ENCODE peak calls at places on chromosome 13, in seven cellular contexts. One of them, this sample, is unnamed. For H3K9me3 and H3K4me1, the result is how much of the 10 kb centered on the place peaks cover.

GRCh38 chr13:50677687-50678463 is 165.6 kb downstream of the DLEU7 start:
- DNase-seq in CD8-positive, alpha-beta T cell: no peak
- DNase-seq in IMR-90: peak
- DNase-seq in colonic mucosa: no peak
- DNase-seq in CD8-positive, alpha-beta memory T cell: no peak
- DNase-seq in breast epithelium: no peak
- DNase-seq in PC-3: peak
- DNase-seq in this sample: no peak

GRCh38 chr13:37134411-37135041 is 29.1 kb upstream of the CSNK1A1L start:
- DNase-seq in CD8-positive, alpha-beta T cell: no peak
- DNase-seq in IMR-90: peak
- DNase-seq in colonic mucosa: no peak
- DNase-seq in CD8-positive, alpha-beta memory T cell: no peak
- DNase-seq in breast epithelium: no peak
- DNase-seq in PC-3: no peak
- DNase-seq in this sample: no peak

GRCh38 chr13:40186041-40186440 is 480.4 kb downstream of the FOXO1 start:
- DNase-seq in CD8-positive, alpha-beta T cell: no peak
- DNase-seq in IMR-90: no peak
- DNase-seq in colonic mucosa: no peak
- DNase-seq in CD8-positive, alpha-beta memory T cell: no peak
- DNase-seq in breast epithelium: no peak
- DNase-seq in PC-3: no peak
- DNase-seq in this sample: no peak

GRCh38 chr13:41833201-41833600 is 127.7 kb downstream of the VWA8 start:
- DNase-seq in CD8-positive, alpha-beta T cell: no peak
- DNase-seq in IMR-90: no peak
- DNase-seq in colonic mucosa: no peak
- DNase-seq in CD8-positive, alpha-beta memory T cell: no peak
- DNase-seq in breast epithelium: no peak
- DNase-seq in PC-3: peak
- DNase-seq in this sample: no peak

GRCh38 chr13:26254583-26255102 is 714 bp downstream of the CDK8 start:
- DNase-seq in CD8-positive, alpha-beta T cell: peak
- DNase-seq in IMR-90: peak
- DNase-seq in colonic mucosa: peak
- DNase-seq in CD8-positive, alpha-beta memory T cell: peak
- DNase-seq in breast epithelium: peak
- DNase-seq in PC-3: peak
- DNase-seq in this sample: peak

GRCh38 chr13:44519642-44520041 is 56.5 kb downstream of the TSC22D1 start:
- DNase-seq in CD8-positive, alpha-beta T cell: no peak
- DNase-seq in IMR-90: no peak
- DNase-seq in colonic mucosa: no peak
- DNase-seq in CD8-positive, alpha-beta memory T cell: no peak
- DNase-seq in breast epithelium: no peak
- DNase-seq in PC-3: no peak
- DNase-seq in this sample: no peak

GRCh38 chr13:51688937-51689336 is 104.7 kb downstream of the WDFY2 start:
- DNase-seq in CD8-positive, alpha-beta T cell: no peak
- DNase-seq in IMR-90: no peak
- DNase-seq in colonic mucosa: no peak
- DNase-seq in CD8-positive, alpha-beta memory T cell: no peak
- DNase-seq in breast epithelium: no peak
- DNase-seq in PC-3: no peak
- DNase-seq in this sample: no peak

GRCh38 chr13:33639158-33639557 is 178.8 kb upstream of the RFC3 start:
- DNase-seq in CD8-positive, alpha-beta T cell: no peak
- DNase-seq in IMR-90: peak
- DNase-seq in colonic mucosa: peak
- DNase-seq in CD8-positive, alpha-beta memory T cell: no peak
- DNase-seq in breast epithelium: no peak
- DNase-seq in PC-3: no peak
- DNase-seq in this sample: no peak

GRCh38 chr13:31898383-31899071 is 133.0 kb upstream of the FRY start:
- DNase-seq in CD8-positive, alpha-beta T cell: no peak
- DNase-seq in IMR-90: no peak
- DNase-seq in colonic mucosa: no peak
- DNase-seq in CD8-positive, alpha-beta memory T cell: no peak
- DNase-seq in breast epithelium: no peak
- DNase-seq in PC-3: no peak
- DNase-seq in this sample: no peak

GRCh38 chr13:51761638-51762350 is 42.2 kb downstream of the DHRS12 start:
- DNase-seq in CD8-positive, alpha-beta T cell: no peak
- DNase-seq in IMR-90: peak
- DNase-seq in colonic mucosa: no peak
- DNase-seq in CD8-positive, alpha-beta memory T cell: no peak
- DNase-seq in breast epithelium: no peak
- DNase-seq in PC-3: peak
- DNase-seq in this sample: no peak

GRCh38 chr13:106349080-106349841 is 186.2 kb downstream of the EFNB2 start:
- DNase-seq in CD8-positive, alpha-beta T cell: no peak
- DNase-seq in IMR-90: peak
- DNase-seq in colonic mucosa: peak
- DNase-seq in CD8-positive, alpha-beta memory T cell: no peak
- DNase-seq in breast epithelium: no peak
- DNase-seq in PC-3: peak
- DNase-seq in this sample: no peak

GRCh38 chr13:87527036-87527435 is 144.1 kb upstream of the SLITRK5 start:
- DNase-seq in CD8-positive, alpha-beta T cell: no peak
- DNase-seq in IMR-90: no peak
- DNase-seq in colonic mucosa: no peak
- DNase-seq in CD8-positive, alpha-beta memory T cell: no peak
- DNase-seq in breast epithelium: no peak
- DNase-seq in PC-3: no peak
- DNase-seq in this sample: no peak

GRCh38 chr13:36981156-36981743 is 17.9 kb downstream of the ALG5 start:
- DNase-seq in CD8-positive, alpha-beta T cell: no peak
- DNase-seq in IMR-90: peak
- DNase-seq in colonic mucosa: no peak
- DNase-seq in CD8-positive, alpha-beta memory T cell: no peak
- DNase-seq in breast epithelium: no peak
- DNase-seq in PC-3: peak
- DNase-seq in this sample: no peak

GRCh38 chr13:20102776-20103175 is 58.1 kb downstream of the GJA3 start:
- DNase-seq in CD8-positive, alpha-beta T cell: no peak
- DNase-seq in IMR-90: no peak
- DNase-seq in colonic mucosa: no peak
- DNase-seq in CD8-positive, alpha-beta memory T cell: no peak
- DNase-seq in breast epithelium: no peak
- DNase-seq in PC-3: no peak
- DNase-seq in this sample: no peak
- H3K4me3 ChIP-seq in CD8-positive, alpha-beta T cell: no peak
- H3K4me3 ChIP-seq in IMR-90: no peak
- H3K4me3 ChIP-seq in colonic mucosa: no peak
- H3K4me3 ChIP-seq in CD8-positive, alpha-beta memory T cell: no peak
- H3K4me3 ChIP-seq in breast epithelium: no peak
- H3K4me3 ChIP-seq in PC-3: no peak
- H3K4me3 ChIP-seq in this sample: no peak

GRCh38 chr13:18943273-18943672 is 238.4 kb downstream of the TUBA3C start:
- DNase-seq in CD8-positive, alpha-beta T cell: no peak
- DNase-seq in IMR-90: no peak
- DNase-seq in colonic mucosa: no peak
- DNase-seq in CD8-positive, alpha-beta memory T cell: no peak
- DNase-seq in breast epithelium: no peak
- DNase-seq in PC-3: no peak
- DNase-seq in this sample: no peak
- H3K9me3 ChIP-seq in CD8-positive, alpha-beta T cell: under half
- H3K9me3 ChIP-seq in IMR-90: under half
- H3K9me3 ChIP-seq in colonic mucosa: under half
- H3K9me3 ChIP-seq in CD8-positive, alpha-beta memory T cell: under half
- H3K9me3 ChIP-seq in breast epithelium: under half
- H3K9me3 ChIP-seq in PC-3: under half
- H3K9me3 ChIP-seq in this sample: under half

GRCh38 chr13:84649853-84650252 is 767.6 kb upstream of the SLITRK1 start:
- DNase-seq in CD8-positive, alpha-beta T cell: no peak
- DNase-seq in IMR-90: peak
- DNase-seq in colonic mucosa: no peak
- DNase-seq in CD8-positive, alpha-beta memory T cell: no peak
- DNase-seq in breast epithelium: no peak
- DNase-seq in PC-3: peak
- DNase-seq in this sample: no peak

GRCh38 chr13:84648069-84648640 is 765.9 kb upstream of the SLITRK1 start:
- DNase-seq in CD8-positive, alpha-beta T cell: no peak
- DNase-seq in IMR-90: no peak
- DNase-seq in colonic mucosa: no peak
- DNase-seq in CD8-positive, alpha-beta memory T cell: no peak
- DNase-seq in breast epithelium: no peak
- DNase-seq in PC-3: peak
- DNase-seq in this sample: no peak

GRCh38 chr13:84653915-84654534 is 771.8 kb upstream of the SLITRK1 start:
- DNase-seq in CD8-positive, alpha-beta T cell: no peak
- DNase-seq in IMR-90: no peak
- DNase-seq in colonic mucosa: no peak
- DNase-seq in CD8-positive, alpha-beta memory T cell: no peak
- DNase-seq in breast epithelium: no peak
- DNase-seq in PC-3: no peak
- DNase-seq in this sample: no peak

GRCh38 chr13:84654654-84655244 is 772.5 kb upstream of the SLITRK1 start:
- DNase-seq in CD8-positive, alpha-beta T cell: no peak
- DNase-seq in IMR-90: no peak
- DNase-seq in colonic mucosa: no peak
- DNase-seq in CD8-positive, alpha-beta memory T cell: no peak
- DNase-seq in breast epithelium: no peak
- DNase-seq in PC-3: no peak
- DNase-seq in this sample: no peak

GRCh38 chr13:84651288-84651687 is 769.0 kb upstream of the SLITRK1 start:
- DNase-seq in CD8-positive, alpha-beta T cell: no peak
- DNase-seq in IMR-90: peak
- DNase-seq in colonic mucosa: no peak
- DNase-seq in CD8-positive, alpha-beta memory T cell: no peak
- DNase-seq in breast epithelium: no peak
- DNase-seq in PC-3: peak
- DNase-seq in this sample: no peak
- H3K4me1 ChIP-seq in CD8-positive, alpha-beta T cell: under half
- H3K4me1 ChIP-seq in IMR-90: under half
- H3K4me1 ChIP-seq in colonic mucosa: under half
- H3K4me1 ChIP-seq in CD8-positive, alpha-beta memory T cell: under half
- H3K4me1 ChIP-seq in breast epithelium: under half
- H3K4me1 ChIP-seq in PC-3: under half
- H3K4me1 ChIP-seq in this sample: under half

DNA sequence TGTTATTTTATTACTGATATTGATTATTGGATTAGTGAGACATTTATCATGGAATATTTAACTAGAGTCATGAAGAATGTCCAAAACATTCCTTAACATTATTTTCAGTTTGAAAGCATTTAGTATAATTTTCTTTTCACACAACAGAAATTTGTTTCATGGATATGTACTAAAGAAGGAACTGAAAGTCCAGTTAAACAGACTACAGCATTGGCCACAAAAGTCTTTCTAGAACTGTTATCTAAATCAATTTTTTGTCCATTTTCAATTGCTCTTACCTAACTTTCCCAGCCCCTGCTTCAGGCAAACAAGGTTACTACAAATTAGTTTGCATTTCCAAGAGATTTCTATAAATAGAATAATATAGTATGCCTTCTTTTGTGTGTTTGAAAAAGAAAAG is 1018.0 kb upstream of the PCDH20 start:
- DNase-seq in CD8-positive, alpha-beta T cell: no peak
- DNase-seq in IMR-90: no peak
- DNase-seq in colonic mucosa: no peak
- DNase-seq in CD8-positive, alpha-beta memory T cell: no peak
- DNase-seq in breast epithelium: no peak
- DNase-seq in PC-3: no peak
- DNase-seq in this sample: no peak
- H3K4me3 ChIP-seq in CD8-positive, alpha-beta T cell: no peak
- H3K4me3 ChIP-seq in IMR-90: no peak
- H3K4me3 ChIP-seq in colonic mucosa: no peak
- H3K4me3 ChIP-seq in CD8-positive, alpha-beta memory T cell: no peak
- H3K4me3 ChIP-seq in breast epithelium: no peak
- H3K4me3 ChIP-seq in PC-3: no peak
- H3K4me3 ChIP-seq in this sample: no peak

This sample was measured in effector memory CD4-positive, alpha-beta T cell.